ENCODE peak calls at places on chromosomes 13 and 19, in five cellular contexts. G, D, U, S and X are unnamed samples.

GRCh38 chr19:3048190-3048533 is 14.1 kb downstream of the TLE5 start:
- DNase-seq in G (no peak), D (no peak), U (no peak), S (no peak), X (no peak)

GRCh38 chr13:82654851-82655517 is 1227.3 kb downstream of the SLITRK1 start:
- DNase-seq in G (no peak), D (peak), U (peak), S (no peak), X (peak)

GRCh38 chr19:48230555-48231129 is 25.1 kb downstream of the CARD8 start:
- DNase-seq in G (no peak), D (no peak), U (no peak), S (no peak), X (no peak)

GRCh38 chr19:6654347-6655310 is 15.3 kb downstream of the TNFSF14 start:
- DNase-seq in G (no peak), D (no peak), U (no peak), S (no peak), X (no peak)

GRCh38 chr19:57321164-57321563 is 892 bp downstream of the ZNF543 start:
- DNase-seq in G (no peak), D (no peak), U (no peak), S (no peak), X (no peak)

GRCh38 chr19:35041548-35042055 is at the start of gene HPN:
- DNase-seq in G (no peak), D (no peak), U (no peak), S (no peak), X (no peak)

GRCh38 chr13:74895042-74895811 is 586.7 kb downstream of the TBC1D4 start:
- DNase-seq in G (no peak), D (no peak), U (no peak), S (no peak), X (no peak)

GRCh38 chr13:27131202-27131623 is 40.4 kb downstream of the USP12 start:
- DNase-seq in G (no peak), D (no peak), U (peak), S (no peak), X (no peak)

GRCh38 chr13:43235028-43235427 is 211.6 kb downstream of the DNAJC15 start:
- DNase-seq in G (no peak), D (no peak), U (no peak), S (no peak), X (no peak)

GRCh38 chr19:36003284-36003683 is 5.3 kb downstream of the SYNE4 start:
- DNase-seq in G (no peak), D (no peak), U (no peak), S (no peak), X (no peak)

GRCh38 chr19:13965377-13965896 is 13.1 kb downstream of the DCAF15 start:
- DNase-seq in G (no peak), D (no peak), U (no peak), S (no peak), X (no peak)

GRCh38 chr13:114107686-114108081 is 24.7 kb downstream of the RASA3 start:
- DNase-seq in G (no peak), D (peak), U (peak), S (no peak), X (peak)

GRCh38 chr13:33016414-33017409 is at the start of gene KL:
- DNase-seq in G (no peak), D (peak), U (no peak), S (no peak), X (no peak)
- H3K4me3 ChIP-seq in G (peak), D (peak), U (peak), S (peak), X (peak)

DNA sequence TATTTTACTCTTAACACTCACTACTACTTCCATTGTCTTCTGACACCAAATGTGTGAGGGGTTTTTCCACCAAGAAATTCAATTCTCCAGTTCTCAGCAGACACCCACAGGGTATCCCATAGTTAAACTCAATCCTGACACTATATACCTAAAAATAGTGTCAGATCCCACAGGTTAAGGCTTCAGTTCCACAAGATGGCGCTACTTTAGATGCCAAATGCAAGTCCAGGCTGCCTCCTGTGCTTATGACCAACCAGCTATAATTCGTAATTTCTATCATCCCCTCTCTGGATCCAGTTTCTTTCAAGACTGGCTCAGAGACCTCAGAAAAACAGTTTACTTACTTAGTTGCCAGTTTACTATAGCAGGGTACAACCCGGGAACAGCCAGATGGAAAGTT is 1146.2 kb upstream of the SPRY2 start:
- DNase-seq in G (no peak), D (no peak), U (no peak), S (no peak), X (no peak)
- TF ChIP-seq CTCF in G (no peak), D (no peak), U (no peak), S (no peak), X (no peak)

GRCh38 chr19:610071-610800 is 20.6 kb downstream of the HCN2 start:
- DNase-seq in G (no peak), D (no peak), U (no peak), S (no peak), X (no peak)
- H3K27ac ChIP-seq in G (peak), D (peak), U (no peak), S (peak), X (no peak)

GRCh38 chr19:41547569-41547968 is 28.4 kb upstream of the CEACAM21 start:
- DNase-seq in G (no peak), D (no peak), U (no peak), S (no peak), X (no peak)

GRCh38 chr19:41551212-41551610 is 24.8 kb upstream of the CEACAM21 start:
- DNase-seq in G (no peak), D (no peak), U (no peak), S (no peak), X (no peak)

GRCh38 chr19:41551711-41552110 is 24.3 kb upstream of the CEACAM21 start:
- DNase-seq in G (no peak), D (no peak), U (no peak), S (no peak), X (no peak)

GRCh38 chr19:41548047-41548446 is 27.9 kb upstream of the CEACAM21 start:
- DNase-seq in G (no peak), D (no peak), U (no peak), S (no peak), X (no peak)

GRCh38 chr19:41548954-41549688 is 26.8 kb upstream of the CEACAM21 start:
- DNase-seq in G (no peak), D (no peak), U (no peak), S (peak), X (no peak)
- H3K4me3 ChIP-seq in G (no peak), D (peak), U (no peak), S (peak), X (no peak)

DNA sequence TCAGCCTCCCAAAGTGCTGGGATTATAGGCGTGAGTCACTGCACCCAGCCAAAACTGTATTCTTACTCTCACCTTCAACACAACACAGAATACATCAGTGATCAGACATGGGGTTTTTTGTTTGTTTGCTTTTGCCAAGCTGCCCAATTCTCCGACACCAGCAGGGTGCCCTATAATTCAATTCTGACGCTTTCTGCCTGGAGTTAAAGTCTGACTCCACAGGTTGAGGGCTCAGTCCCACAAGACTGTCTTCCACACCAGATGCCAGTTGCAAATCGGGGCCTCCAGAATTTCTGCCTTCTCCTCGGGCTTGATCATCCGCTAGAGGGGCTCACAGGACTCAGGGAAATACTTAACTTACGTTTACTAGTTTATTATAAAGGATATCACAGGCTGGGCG is 22.1 kb downstream of the FBN3 start:
- DNase-seq in G (no peak), D (no peak), U (no peak), S (no peak), X (no peak)
- TF ChIP-seq CTCF in G (no peak), D (no peak), U (no peak), S (no peak), X (no peak)

DNA sequence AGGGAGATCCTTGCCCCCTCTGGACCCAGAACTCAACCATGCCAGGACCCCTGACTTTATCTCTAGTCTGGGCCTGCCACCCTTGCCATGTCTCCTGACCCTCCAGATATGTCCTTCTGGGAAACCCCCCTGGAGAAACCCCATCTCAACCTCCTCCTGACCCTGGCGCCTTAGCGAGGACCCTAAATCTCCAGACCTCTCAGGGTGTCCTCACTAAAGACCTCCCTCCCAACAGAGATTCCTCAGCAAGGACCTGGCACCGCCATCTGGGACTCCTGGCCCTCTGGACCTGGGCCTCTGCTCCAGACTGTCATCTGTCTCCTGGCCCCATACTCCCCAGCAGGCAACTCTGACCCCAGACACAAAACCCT is 1.3 kb downstream of the KCNK6 start:
- DNase-seq in G (no peak), D (no peak), U (no peak), S (no peak), X (no peak)
- H3K27ac ChIP-seq in G (no peak), D (peak), U (no peak), S (no peak), X (peak)

DNA sequence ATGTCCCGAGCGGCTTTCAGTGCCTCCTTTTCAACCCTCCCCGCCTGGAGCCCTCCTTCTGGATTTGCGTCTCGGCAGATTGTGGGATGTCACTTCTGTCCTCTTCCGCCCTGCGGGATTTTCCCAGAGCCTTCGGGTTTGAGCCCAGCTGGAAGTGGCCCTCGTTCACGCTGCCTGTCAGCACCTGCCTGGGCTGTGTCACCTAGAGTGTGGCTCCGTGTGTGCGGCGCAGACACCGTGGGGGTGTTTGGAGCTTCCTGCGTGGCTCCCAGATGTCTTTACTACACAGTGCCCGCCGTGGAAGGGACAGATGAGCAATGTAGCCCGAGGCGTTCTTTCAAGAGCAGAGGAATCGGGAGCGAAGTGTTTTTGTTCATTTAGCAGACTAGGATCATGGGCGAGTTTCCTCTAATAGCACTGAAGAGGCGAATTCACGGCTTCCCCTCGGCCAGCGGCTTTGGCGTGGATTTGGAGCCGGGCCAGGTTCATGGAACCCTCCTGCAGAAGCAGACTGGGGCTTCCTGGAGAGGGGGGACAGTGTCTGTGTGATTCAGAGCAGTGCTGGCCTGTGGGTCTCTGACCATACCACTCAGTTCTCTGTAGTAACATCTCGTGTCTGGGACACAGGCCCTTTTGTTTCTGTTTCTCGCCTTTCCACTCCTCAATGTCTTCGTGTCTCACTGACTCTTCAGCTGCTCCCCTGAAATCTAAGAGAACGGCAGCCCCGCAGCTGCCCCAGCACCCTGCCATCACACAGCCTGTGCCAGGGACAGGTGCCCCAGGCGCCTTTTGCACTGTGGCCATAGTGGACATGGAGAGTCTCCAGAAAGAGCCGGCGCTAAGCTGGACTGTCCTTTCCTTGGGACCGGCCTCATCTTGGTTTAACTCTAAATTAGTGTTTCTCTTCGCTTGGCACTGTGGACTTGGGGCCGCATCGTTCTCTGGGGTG is 68.1 kb downstream of the KDM4B start:
- DNase-seq in G (no peak), D (peak), U (peak), S (no peak), X (no peak)
- H3K4me3 ChIP-seq in G (no peak), D (peak), U (no peak), S (no peak), X (no peak)

GRCh38 chr13:50456111-50456510 is 387.4 kb downstream of the DLEU7 start:
- DNase-seq in G (no peak), D (no peak), U (no peak), S (no peak), X (no peak)
- TF ChIP-seq CTCF in G (no peak), D (no peak), U (no peak), S (no peak), X (no peak)

GRCh38 chr13:44853641-44854040 is 135.6 kb downstream of the NUFIP1 start:
- DNase-seq in G (peak), D (no peak), U (no peak), S (no peak), X (no peak)

GRCh38 chr13:44854264-44855060 is 134.8 kb downstream of the NUFIP1 start:
- DNase-seq in G (no peak), D (peak), U (peak), S (no peak), X (no peak)

GRCh38 chr13:44857061-44857460 is 132.2 kb downstream of the NUFIP1 start:
- DNase-seq in G (no peak), D (no peak), U (no peak), S (no peak), X (no peak)

GRCh38 chr13:44857736-44858135 is 131.5 kb downstream of the NUFIP1 start:
- DNase-seq in G (no peak), D (no peak), U (no peak), S (no peak), X (no peak)

DNA sequence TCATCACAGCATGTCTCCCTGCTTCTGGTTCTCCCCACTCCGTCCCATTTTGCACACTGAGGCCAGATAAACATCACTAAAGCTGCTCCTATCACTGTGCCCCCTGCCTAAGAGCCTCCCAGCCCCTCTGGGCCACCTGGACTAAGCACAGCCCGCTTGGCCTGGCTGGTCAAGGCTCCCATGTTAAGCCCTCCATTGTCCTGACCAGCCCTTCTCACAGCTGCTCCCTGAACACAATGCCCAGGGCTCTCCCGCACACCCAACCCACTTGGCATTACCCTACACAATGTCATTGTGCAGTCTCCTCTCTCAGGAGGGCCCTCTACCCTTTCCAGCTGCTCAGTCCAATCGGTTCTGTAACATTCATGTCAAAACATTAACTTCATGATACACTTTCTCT is 133.4 kb downstream of the NUFIP1 start:
- DNase-seq in G (no peak), D (no peak), U (no peak), S (no peak), X (no peak)
- H3K27ac ChIP-seq in G (peak), D (peak), U (no peak), S (no peak), X (no peak)